ENCODE peak calls at places on chromosome 5, in five cellular contexts. E is K562, A is thyroid gland, T is gastrocnemius medialis, W is sigmoid colon. M is an unnamed sample.

GRCh38 chr5:52993367-52993766 is 4.2 kb downstream of the ITGA2 start:
- DNase-seq in T (no peak), A (no peak), E (no peak), W (no peak), M (no peak)

GRCh38 chr5:159106569-159107282 is 7.0 kb upstream of the EBF1 start:
- DNase-seq in A (peak), E (peak), T (no peak), W (peak), M (peak)

GRCh38 chr5:33363537-33363936 is 77.2 kb upstream of the TARS1 start:
- DNase-seq in E (no peak), A (no peak), T (no peak), W (no peak), M (no peak)

GRCh38 chr5:172789687-172790495 is 18.9 kb upstream of the DUSP1 start:
- DNase-seq in T (no peak), W (peak), A (peak), E (no peak), M (peak)

GRCh38 chr5:99275128-99275527 is 346.3 kb upstream of the CHD1 start:
- DNase-seq in A (no peak), E (no peak), W (no peak), T (no peak), M (no peak)

GRCh38 chr5:57683036-57683600 is 200.5 kb upstream of the ACTBL2 start:
- DNase-seq in A (no peak), E (no peak), W (no peak), T (no peak), M (no peak)

GRCh38 chr5:52863715-52864114 is 76.0 kb downstream of the ITGA1 start:
- DNase-seq in T (no peak), W (no peak), E (no peak), A (no peak), M (no peak)

GRCh38 chr5:179793470-179794139 is at the start of gene LTC4S:
- DNase-seq in W (peak), T (peak), A (peak), E (no peak), M (peak)

GRCh38 chr5:56668996-56669395 is 146.4 kb upstream of the MAP3K1 start:
- DNase-seq in A (no peak), T (no peak), E (no peak), W (no peak), M (no peak)

GRCh38 chr5:17180330-17180843 is 37.0 kb upstream of the BASP1 start:
- DNase-seq in T (no peak), A (no peak), W (no peak), E (no peak), M (no peak)

GRCh38 chr5:152864447-152864846 is 459.4 kb upstream of the NMUR2 start:
- DNase-seq in T (no peak), A (no peak), W (no peak), E (no peak), M (no peak)

GRCh38 chr5:87121315-87122170 is 146.1 kb upstream of the RASA1 start:
- DNase-seq in T (peak), A (no peak), W (no peak), E (no peak), M (no peak)

GRCh38 chr5:142167458-142167857 is 58.9 kb downstream of the NDFIP1 start:
- DNase-seq in A (no peak), W (no peak), E (no peak), T (no peak), M (no peak)
- TF ChIP-seq CTCF in A (no peak), W (no peak), E (no peak), T (no peak), M (no peak)

GRCh38 chr5:77893225-77893860 is 117.2 kb upstream of the TBCA start:
- DNase-seq in E (peak), T (no peak), W (no peak), A (no peak), M (no peak)
- H3K4me3 ChIP-seq in E (no peak), T (no peak), W (no peak), A (no peak), M (no peak)

DNA sequence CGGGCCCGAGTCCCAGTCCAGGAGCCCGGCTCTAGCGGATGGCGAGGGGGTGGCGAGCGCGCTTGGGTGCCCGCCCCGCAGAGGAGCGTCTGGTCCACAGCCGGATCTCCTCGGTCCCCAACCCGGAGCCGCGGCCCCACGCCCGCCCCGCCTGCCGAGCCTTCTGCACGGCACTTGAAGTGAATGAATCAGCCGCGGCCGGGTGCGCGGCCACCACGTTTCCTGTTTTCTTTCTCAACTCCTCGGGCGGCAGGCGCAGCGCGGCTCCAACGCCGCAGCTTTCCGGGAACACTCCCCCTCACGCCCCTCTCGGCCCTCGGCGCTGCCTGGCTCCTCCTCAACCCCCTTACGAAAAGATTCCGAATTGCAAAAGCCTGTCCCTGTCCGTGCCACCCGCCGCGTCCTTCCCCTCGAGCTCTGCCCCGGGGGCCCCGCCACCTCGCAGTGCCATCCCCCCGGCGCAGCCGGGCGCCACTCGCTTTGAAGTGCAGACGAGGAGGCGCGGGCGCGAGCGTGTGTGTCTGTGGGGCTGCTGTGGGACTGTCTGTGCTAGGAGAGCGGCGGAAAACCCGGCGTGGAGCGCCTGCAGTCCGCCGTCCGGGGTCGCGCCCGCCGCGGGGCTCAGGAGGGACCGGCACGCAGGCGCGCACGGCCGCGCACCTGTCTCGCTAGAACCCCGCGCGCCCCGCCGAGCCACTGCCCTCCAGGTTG is 456.6 kb downstream of the RAB3C start:
- DNase-seq in A (peak), E (peak), T (peak), W (peak), M (peak)
- TF ChIP-seq POLR2A in A (no peak), E (no peak), T (peak), W (no peak), M (no peak)

DNA sequence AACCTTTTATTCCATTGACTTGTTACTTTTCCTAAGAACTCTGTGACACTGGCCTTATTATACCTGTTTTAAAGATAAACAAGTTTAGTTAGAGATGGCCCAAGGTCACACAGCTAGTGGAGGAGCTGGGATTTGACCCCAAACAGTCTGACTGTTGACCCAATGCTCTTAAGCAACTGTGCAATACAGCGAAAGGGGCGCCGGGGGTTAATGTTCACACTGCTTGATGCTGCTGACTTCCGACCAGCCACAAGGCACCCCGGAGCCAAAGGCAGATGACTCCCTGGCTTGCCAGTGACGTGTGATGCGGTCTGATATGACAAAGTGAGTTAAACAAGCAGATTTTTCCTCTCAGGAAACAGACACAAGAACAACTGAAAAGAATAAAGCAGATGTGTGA is 23.9 kb downstream of the PIK3R1 start:
- DNase-seq in T (peak), A (peak), W (peak), E (peak), M (peak)
- TF ChIP-seq CTCF in T (no peak), A (no peak), W (no peak), E (no peak), M (no peak)

DNA sequence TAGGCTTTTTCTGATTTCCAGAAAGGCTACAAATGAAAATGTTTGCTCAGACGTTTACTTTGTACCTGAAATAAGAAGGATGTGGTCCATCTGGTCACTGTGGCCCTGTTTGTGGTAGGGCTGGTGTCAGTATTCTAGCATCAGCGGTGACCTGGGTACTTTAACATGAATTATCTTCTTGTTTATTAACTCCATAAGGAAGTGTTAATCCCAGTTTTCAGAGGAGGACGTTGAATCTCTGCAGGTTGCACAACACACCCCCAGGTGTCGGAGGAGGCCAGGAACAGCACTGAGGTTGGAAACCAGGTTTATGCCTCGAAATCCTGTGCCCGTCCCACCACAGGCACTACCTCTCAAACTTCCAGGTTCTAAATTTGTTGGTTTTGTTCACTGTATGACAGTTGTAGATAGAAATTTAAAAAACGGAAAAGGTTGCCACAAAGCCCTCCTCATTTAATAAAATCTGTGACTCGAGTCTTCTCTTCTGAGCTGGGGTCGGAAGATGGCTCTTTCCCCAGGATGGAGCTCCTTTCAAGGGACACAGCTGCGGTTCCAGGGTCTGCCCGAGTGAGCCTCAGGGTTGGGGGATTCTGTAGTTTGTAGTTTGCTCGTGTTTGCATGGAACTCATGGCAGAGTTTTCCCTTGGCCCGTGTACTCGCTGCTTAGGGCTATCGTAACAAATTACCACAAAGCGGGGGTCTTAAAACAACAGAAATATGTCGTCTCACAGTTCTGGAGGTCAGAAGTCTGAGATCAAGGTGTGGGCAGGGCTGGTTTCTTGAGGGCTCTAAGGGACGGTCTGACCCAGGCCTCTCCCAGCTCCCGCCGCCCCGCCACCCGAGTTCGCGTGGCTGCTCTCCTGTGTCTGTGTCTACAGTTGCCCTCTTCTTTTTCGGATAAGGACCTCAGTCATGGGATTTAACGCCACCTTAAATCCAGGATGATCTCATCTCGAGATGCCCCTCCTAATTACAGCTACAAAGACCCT is 13.7 kb upstream of the LPCAT1 start:
- DNase-seq in W (peak), T (no peak), E (no peak), A (peak), M (peak)
- H3K4me3 ChIP-seq in W (peak), T (peak), E (no peak), A (peak), M (no peak)

DNA sequence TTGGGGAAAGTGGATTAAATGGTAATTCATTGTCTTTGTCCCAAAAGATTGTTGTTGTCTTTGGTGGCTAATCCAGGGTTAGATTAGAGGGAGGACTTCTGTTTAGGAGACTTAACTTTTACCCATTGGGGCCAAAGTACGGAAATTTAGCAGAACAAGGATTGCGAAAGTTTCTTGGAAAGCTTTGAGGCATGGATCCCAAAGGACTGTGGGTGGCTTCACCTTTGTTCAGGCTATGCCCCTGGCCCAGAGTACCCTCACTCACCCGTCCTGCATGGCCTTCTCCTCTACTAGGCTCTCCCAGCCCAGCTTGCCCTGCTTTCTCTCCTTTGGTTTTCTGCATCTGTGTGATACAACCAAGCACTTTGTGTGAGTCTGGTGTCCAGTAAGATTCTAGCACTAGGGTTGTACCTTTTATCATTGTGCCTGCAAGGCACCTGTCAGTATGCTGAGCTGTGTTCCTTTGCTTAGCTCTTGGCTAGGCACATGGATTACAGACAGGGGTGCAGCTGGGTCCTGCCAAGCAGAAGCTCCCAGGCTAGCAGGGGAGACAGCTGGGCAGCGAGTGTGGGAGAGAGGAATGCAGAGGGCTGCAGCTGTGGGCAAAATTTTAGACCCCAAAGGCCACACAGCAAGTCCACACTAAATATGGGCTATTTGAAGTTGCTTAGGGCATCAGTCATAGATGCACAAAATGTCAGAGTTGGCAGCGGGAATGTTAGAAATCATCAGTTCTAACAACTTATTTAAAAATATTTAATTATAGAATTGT is 3.2 kb downstream of the PPARGC1B start:
- DNase-seq in A (no peak), E (no peak), W (no peak), T (no peak), M (no peak)
- TF ChIP-seq POLR2A in A (no peak), E (no peak), W (no peak), T (no peak), M (no peak)

GRCh38 chr5:3200356-3200755 is 395.3 kb upstream of the IRX1 start:
- DNase-seq in E (no peak), T (no peak), A (no peak), W (no peak), M (peak)

GRCh38 chr5:3195991-3196390 is 399.6 kb upstream of the IRX1 start:
- DNase-seq in W (no peak), A (no peak), T (no peak), E (no peak), M (no peak)

GRCh38 chr5:3197237-3197636 is 398.4 kb upstream of the IRX1 start:
- DNase-seq in W (no peak), E (no peak), T (no peak), A (no peak), M (no peak)

GRCh38 chr5:3199941-3200340 is 395.7 kb upstream of the IRX1 start:
- DNase-seq in E (no peak), A (no peak), T (no peak), W (no peak), M (no peak)

DNA sequence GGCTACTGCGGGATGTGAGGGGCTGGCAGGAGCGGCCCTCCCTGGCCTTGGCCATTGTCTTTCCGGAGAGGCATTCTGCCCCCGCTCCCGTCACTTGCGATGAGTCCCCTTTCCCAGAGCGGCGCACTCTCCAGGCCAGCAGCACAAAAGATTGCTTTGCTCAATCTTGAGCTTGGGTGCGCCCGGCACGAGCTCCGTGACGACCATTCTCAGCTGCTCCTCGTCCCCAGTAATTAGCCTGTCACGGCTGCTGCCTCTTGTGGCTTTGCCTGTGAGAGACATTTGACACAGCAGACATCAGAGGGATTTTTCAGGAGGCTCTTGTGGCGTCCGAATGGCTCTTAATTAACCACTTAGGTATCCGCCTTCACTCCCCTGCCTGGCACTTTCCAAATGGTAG is 397.9 kb upstream of the IRX1 start:
- DNase-seq in E (no peak), W (no peak), A (no peak), T (no peak), M (no peak)
- TF ChIP-seq CTCF in E (no peak), W (no peak), A (no peak), T (no peak), M (no peak)

GRCh38 chr5:10442581-10442980 is 902 bp downstream of the ROPN1L start:
- DNase-seq in E (no peak), A (no peak), W (no peak), T (no peak), M (no peak)
- H3K4me3 ChIP-seq in E (no peak), A (no peak), W (no peak), T (peak), M (no peak)